ENCODE peak calls at places on chromosomes 7 and 10, in nine cellular contexts. One of them, this sample, is unnamed.

GRCh38 chr7:28773423-28774129 is 184.6 kb downstream of the TRIL start:
- DNase-seq in epithelial cell of proximal tubule: no peak
- DNase-seq in right lobe of liver: no peak
- DNase-seq in retinal pigment epithelial cell: no peak
- DNase-seq in NCI-H460: no peak
- DNase-seq in stimulated activated CD8-positive, alpha-beta memory T cell treated with anti-CD3 and anti-CD28 coated beads, Interleukin-2, amount 100 ng/mL, for 48 hours: no peak
- DNase-seq in GM12865: no peak
- DNase-seq in T-helper 2 cell: no peak
- DNase-seq in activated naive CD4-positive, alpha-beta T cell treated with anti-CD3 and anti-CD28 coated beads, Interleukin-2, amount 50 U/mL, for 16 hours: no peak
- DNase-seq in this sample: no peak

GRCh38 chr7:15305002-15305600 is 256.7 kb downstream of the AGMO start:
- DNase-seq in epithelial cell of proximal tubule: no peak
- DNase-seq in right lobe of liver: peak
- DNase-seq in retinal pigment epithelial cell: peak
- DNase-seq in NCI-H460: peak
- DNase-seq in stimulated activated CD8-positive, alpha-beta memory T cell treated with anti-CD3 and anti-CD28 coated beads, Interleukin-2, amount 100 ng/mL, for 48 hours: no peak
- DNase-seq in GM12865: peak
- DNase-seq in T-helper 2 cell: peak
- DNase-seq in activated naive CD4-positive, alpha-beta T cell treated with anti-CD3 and anti-CD28 coated beads, Interleukin-2, amount 50 U/mL, for 16 hours: no peak
- DNase-seq in this sample: no peak

GRCh38 chr7:114830952-114831351 is 90.9 kb upstream of the MDFIC start:
- DNase-seq in epithelial cell of proximal tubule: no peak
- DNase-seq in right lobe of liver: no peak
- DNase-seq in retinal pigment epithelial cell: no peak
- DNase-seq in NCI-H460: no peak
- DNase-seq in stimulated activated CD8-positive, alpha-beta memory T cell treated with anti-CD3 and anti-CD28 coated beads, Interleukin-2, amount 100 ng/mL, for 48 hours: no peak
- DNase-seq in GM12865: no peak
- DNase-seq in T-helper 2 cell: no peak
- DNase-seq in activated naive CD4-positive, alpha-beta T cell treated with anti-CD3 and anti-CD28 coated beads, Interleukin-2, amount 50 U/mL, for 16 hours: no peak
- DNase-seq in this sample: no peak

GRCh38 chr7:8765374-8765773 is 332.0 kb downstream of the NXPH1 start:
- DNase-seq in epithelial cell of proximal tubule: no peak
- DNase-seq in right lobe of liver: no peak
- DNase-seq in retinal pigment epithelial cell: no peak
- DNase-seq in NCI-H460: no peak
- DNase-seq in stimulated activated CD8-positive, alpha-beta memory T cell treated with anti-CD3 and anti-CD28 coated beads, Interleukin-2, amount 100 ng/mL, for 48 hours: no peak
- DNase-seq in GM12865: no peak
- DNase-seq in T-helper 2 cell: no peak
- DNase-seq in activated naive CD4-positive, alpha-beta T cell treated with anti-CD3 and anti-CD28 coated beads, Interleukin-2, amount 50 U/mL, for 16 hours: no peak
- DNase-seq in this sample: no peak

GRCh38 chr10:48477181-48477580 is 127.7 kb downstream of the ARHGAP22 start:
- DNase-seq in epithelial cell of proximal tubule: no peak
- DNase-seq in right lobe of liver: no peak
- DNase-seq in retinal pigment epithelial cell: no peak
- DNase-seq in NCI-H460: no peak
- DNase-seq in stimulated activated CD8-positive, alpha-beta memory T cell treated with anti-CD3 and anti-CD28 coated beads, Interleukin-2, amount 100 ng/mL, for 48 hours: no peak
- DNase-seq in GM12865: no peak
- DNase-seq in T-helper 2 cell: no peak
- DNase-seq in activated naive CD4-positive, alpha-beta T cell treated with anti-CD3 and anti-CD28 coated beads, Interleukin-2, amount 50 U/mL, for 16 hours: no peak
- DNase-seq in this sample: no peak

GRCh38 chr10:97075961-97076525 is 109.7 kb downstream of the SLIT1 start:
- DNase-seq in epithelial cell of proximal tubule: no peak
- DNase-seq in right lobe of liver: no peak
- DNase-seq in retinal pigment epithelial cell: no peak
- DNase-seq in NCI-H460: no peak
- DNase-seq in stimulated activated CD8-positive, alpha-beta memory T cell treated with anti-CD3 and anti-CD28 coated beads, Interleukin-2, amount 100 ng/mL, for 48 hours: no peak
- DNase-seq in GM12865: no peak
- DNase-seq in T-helper 2 cell: no peak
- DNase-seq in activated naive CD4-positive, alpha-beta T cell treated with anti-CD3 and anti-CD28 coated beads, Interleukin-2, amount 50 U/mL, for 16 hours: no peak
- DNase-seq in this sample: no peak

GRCh38 chr10:11073410-11073809 is 55.7 kb downstream of the CELF2 start:
- DNase-seq in epithelial cell of proximal tubule: no peak
- DNase-seq in right lobe of liver: no peak
- DNase-seq in retinal pigment epithelial cell: no peak
- DNase-seq in NCI-H460: no peak
- DNase-seq in stimulated activated CD8-positive, alpha-beta memory T cell treated with anti-CD3 and anti-CD28 coated beads, Interleukin-2, amount 100 ng/mL, for 48 hours: no peak
- DNase-seq in GM12865: peak
- DNase-seq in T-helper 2 cell: no peak
- DNase-seq in activated naive CD4-positive, alpha-beta T cell treated with anti-CD3 and anti-CD28 coated beads, Interleukin-2, amount 50 U/mL, for 16 hours: no peak
- DNase-seq in this sample: no peak

GRCh38 chr7:105046414-105046813 is 32.4 kb downstream of the KMT2E start:
- DNase-seq in epithelial cell of proximal tubule: peak
- DNase-seq in right lobe of liver: no peak
- DNase-seq in retinal pigment epithelial cell: no peak
- DNase-seq in NCI-H460: no peak
- DNase-seq in stimulated activated CD8-positive, alpha-beta memory T cell treated with anti-CD3 and anti-CD28 coated beads, Interleukin-2, amount 100 ng/mL, for 48 hours: no peak
- DNase-seq in GM12865: no peak
- DNase-seq in T-helper 2 cell: no peak
- DNase-seq in activated naive CD4-positive, alpha-beta T cell treated with anti-CD3 and anti-CD28 coated beads, Interleukin-2, amount 50 U/mL, for 16 hours: no peak
- DNase-seq in this sample: no peak

GRCh38 chr10:96082748-96083147 is 39.4 kb downstream of the CCNJ start:
- DNase-seq in epithelial cell of proximal tubule: no peak
- DNase-seq in right lobe of liver: no peak
- DNase-seq in retinal pigment epithelial cell: no peak
- DNase-seq in NCI-H460: no peak
- DNase-seq in stimulated activated CD8-positive, alpha-beta memory T cell treated with anti-CD3 and anti-CD28 coated beads, Interleukin-2, amount 100 ng/mL, for 48 hours: no peak
- DNase-seq in GM12865: no peak
- DNase-seq in T-helper 2 cell: no peak
- DNase-seq in activated naive CD4-positive, alpha-beta T cell treated with anti-CD3 and anti-CD28 coated beads, Interleukin-2, amount 50 U/mL, for 16 hours: no peak
- DNase-seq in this sample: no peak

GRCh38 chr10:24642921-24643678 is 80.6 kb downstream of the ARHGAP21 start:
- DNase-seq in epithelial cell of proximal tubule: peak
- DNase-seq in right lobe of liver: no peak
- DNase-seq in retinal pigment epithelial cell: peak
- DNase-seq in NCI-H460: peak
- DNase-seq in stimulated activated CD8-positive, alpha-beta memory T cell treated with anti-CD3 and anti-CD28 coated beads, Interleukin-2, amount 100 ng/mL, for 48 hours: no peak
- DNase-seq in GM12865: peak
- DNase-seq in T-helper 2 cell: peak
- DNase-seq in activated naive CD4-positive, alpha-beta T cell treated with anti-CD3 and anti-CD28 coated beads, Interleukin-2, amount 50 U/mL, for 16 hours: no peak
- DNase-seq in this sample: no peak

GRCh38 chr7:24428676-24429075 is 144.6 kb upstream of the PALS2 start:
- DNase-seq in epithelial cell of proximal tubule: no peak
- DNase-seq in right lobe of liver: no peak
- DNase-seq in retinal pigment epithelial cell: no peak
- DNase-seq in NCI-H460: no peak
- DNase-seq in stimulated activated CD8-positive, alpha-beta memory T cell treated with anti-CD3 and anti-CD28 coated beads, Interleukin-2, amount 100 ng/mL, for 48 hours: no peak
- DNase-seq in GM12865: no peak
- DNase-seq in T-helper 2 cell: no peak
- DNase-seq in activated naive CD4-positive, alpha-beta T cell treated with anti-CD3 and anti-CD28 coated beads, Interleukin-2, amount 50 U/mL, for 16 hours: no peak
- DNase-seq in this sample: no peak

GRCh38 chr7:17485905-17486304 is 187.5 kb downstream of the AHR start:
- DNase-seq in epithelial cell of proximal tubule: no peak
- DNase-seq in right lobe of liver: no peak
- DNase-seq in retinal pigment epithelial cell: no peak
- DNase-seq in NCI-H460: no peak
- DNase-seq in stimulated activated CD8-positive, alpha-beta memory T cell treated with anti-CD3 and anti-CD28 coated beads, Interleukin-2, amount 100 ng/mL, for 48 hours: no peak
- DNase-seq in GM12865: no peak
- DNase-seq in T-helper 2 cell: no peak
- DNase-seq in activated naive CD4-positive, alpha-beta T cell treated with anti-CD3 and anti-CD28 coated beads, Interleukin-2, amount 50 U/mL, for 16 hours: no peak
- DNase-seq in this sample: no peak

This sample was measured in activated gamma-delta T cell treated with anti-CD3 and anti-CD28 coated beads, Interleukin-2, amount 50 U/mL, for 16 hours.